ENCODE peak calls at places on chromosomes 3 and 15, in four cellular contexts. V is HepG2, L is K562, W is GM12878. G is an unnamed sample.
A peak's percentile ranks its signal among the peaks of the same experiment; 100 is the strongest.

GRCh38 chr15:74038707-74039655 is 43.4 kb downstream of the GOLGA6A start:
- DNase-seq in V (no peak), L (peak; percentile 43), W (no peak), G (no peak)

GRCh38 chr15:68447209-68447608 is 15.2 kb upstream of the ITGA11 start:
- DNase-seq in L (no peak), V (no peak), W (no peak), G (no peak)

GRCh38 chr3:49673131-49673714 is 928 bp upstream of the APEH start:
- DNase-seq in W (no peak), V (peak; percentile 45), L (no peak), G (peak; percentile 15)

GRCh38 chr15:92617197-92618037 is 38.2 kb downstream of the FAM174B start:
- DNase-seq in W (no peak), V (peak; percentile 82), L (peak; percentile 85), G (no peak)

GRCh38 chr15:81038975-81039607 is 38.4 kb downstream of the TLNRD1 start:
- DNase-seq in V (peak; percentile 10), W (no peak), L (no peak), G (no peak)

GRCh38 chr15:77568960-77569646 is 63.6 kb downstream of the LINGO1 start:
- DNase-seq in W (no peak), V (peak; percentile 71), L (peak; percentile 34), G (peak; percentile 42)

GRCh38 chr3:84487296-84487695 is 471.5 kb upstream of the CADM2 start:
- DNase-seq in W (no peak), L (no peak), V (no peak), G (no peak)

GRCh38 chr15:31346367-31347066 is 19.9 kb downstream of the KLF13 start:
- DNase-seq in V (no peak), L (no peak), W (no peak), G (no peak)

GRCh38 chr3:31634485-31634884 is 101.8 kb downstream of the STT3B start:
- DNase-seq in V (no peak), L (no peak), W (no peak), G (no peak)

GRCh38 chr3:69806735-69807438 is 67.6 kb downstream of the MITF start:
- DNase-seq in L (no peak), V (no peak), W (no peak), G (no peak)

GRCh38 chr15:95866698-95867440 is 463.6 kb upstream of the NR2F2 start:
- DNase-seq in L (no peak), W (no peak), V (no peak), G (no peak)

GRCh38 chr3:193148678-193149473 is 92.1 kb upstream of the PLAAT1 start:
- DNase-seq in L (peak; percentile 4), W (no peak), V (no peak), G (no peak)

GRCh38 chr3:4985330-4986174 is 6.3 kb downstream of the BHLHE40 start:
- DNase-seq in L (no peak), W (no peak), V (peak; percentile 83), G (no peak)

GRCh38 chr3:125212096-125212508 is 446 bp downstream of the SLC12A8 start:
- DNase-seq in L (no peak), V (no peak), W (no peak), G (no peak)

GRCh38 chr3:13705051-13705450 is 156.1 kb downstream of the FBLN2 start:
- DNase-seq in V (no peak), L (no peak), W (no peak), G (no peak)

GRCh38 chr15:75718326-75718725 is 5.7 kb upstream of the CSPG4 start:
- DNase-seq in L (no peak), V (no peak), W (no peak), G (no peak)

GRCh38 chr3:78314327-78314726 is 1274.4 kb downstream of the ROBO2 start:
- DNase-seq in W (no peak), L (no peak), V (no peak), G (no peak)

GRCh38 chr3:148366743-148367410 is 330.8 kb upstream of the AGTR1 start:
- DNase-seq in V (no peak), L (no peak), W (no peak), G (peak; percentile 7)

GRCh38 chr3:5198313-5198677 is 10.8 kb downstream of the EDEM1 start:
- DNase-seq in W (no peak), L (no peak), V (no peak), G (no peak)

GRCh38 chr3:24145981-24146822 is 201.1 kb downstream of the NR1D2 start:
- DNase-seq in L (no peak), W (no peak), V (no peak), G (no peak)

GRCh38 chr15:90013503-90013937 is 12.4 kb downstream of the ZNF710 start:
- DNase-seq in W (no peak), L (no peak), V (no peak), G (no peak)

GRCh38 chr15:61106886-61107285 is 122.2 kb downstream of the RORA start:
- DNase-seq in L (no peak), W (no peak), V (no peak), G (no peak)

GRCh38 chr15:36426696-36427095 is 152.7 kb upstream of the CDIN1 start:
- DNase-seq in V (no peak), W (no peak), L (no peak), G (no peak)

GRCh38 chr3:124206225-124206624 is 214.3 kb upstream of the ROPN1 start:
- DNase-seq in L (no peak), W (no peak), V (no peak), G (no peak)

GRCh38 chr3:124041553-124041952 is 49.6 kb upstream of the ROPN1 start:
- DNase-seq in W (no peak), V (no peak), L (no peak), G (no peak)

GRCh38 chr3:16350041-16350952 is 85.3 kb downstream of the OXNAD1 start:
- DNase-seq in W (no peak), V (no peak), L (no peak), G (no peak)

GRCh38 chr15:74123131-74123429 is 7.3 kb upstream of the ISLR2 start:
- DNase-seq in L (no peak), W (no peak), V (no peak), G (no peak)

GRCh38 chr3:139301183-139301582 is 42.6 kb upstream of the MRPS22 start:
- DNase-seq in L (no peak), V (peak; percentile 29), W (no peak), G (no peak)

GRCh38 chr15:63221346-63221745 is 31.9 kb downstream of the RAB8B start:
- DNase-seq in W (no peak), V (no peak), L (no peak), G (no peak)

GRCh38 chr3:149771652-149772271 is 19.5 kb upstream of the COMMD2 start:
- DNase-seq in V (peak; percentile 25), L (peak; percentile 57), W (no peak), G (peak; percentile 70)

GRCh38 chr15:41581110-41581509 is 22.1 kb downstream of the TYRO3 start:
- DNase-seq in V (no peak), L (peak; percentile 27), W (no peak), G (no peak)

GRCh38 chr3:182473191-182473710 is 320.1 kb upstream of the ATP11B start:
- DNase-seq in L (no peak), V (no peak), W (no peak), G (no peak)

GRCh38 chr3:138694287-138695007 is 85.9 kb downstream of the FAIM start:
- DNase-seq in V (no peak), W (no peak), L (no peak), G (no peak)

GRCh38 chr3:158098834-158099424 is 7.3 kb downstream of the SHOX2 start:
- DNase-seq in L (no peak), W (no peak), V (no peak), G (no peak)

GRCh38 chr15:80419546-80419945 is 15.4 kb downstream of the ARNT2 start:
- DNase-seq in L (no peak), V (no peak), W (no peak), G (no peak)

GRCh38 chr3:100994809-100995208 is 1.6 kb upstream of the ABI3BP start:
- DNase-seq in W (no peak), V (no peak), L (no peak), G (no peak)

GRCh38 chr3:133512416-133513089 is 60.9 kb upstream of the CDV3 start:
- DNase-seq in W (no peak), V (no peak), L (no peak), G (no peak)

GRCh38 chr3:55629432-55629831 is 142.3 kb upstream of the WNT5A start:
- DNase-seq in L (no peak), V (no peak), W (no peak), G (no peak)

GRCh38 chr3:102178817-102179216 is 256.0 kb upstream of the ZPLD1 start:
- DNase-seq in V (no peak), W (no peak), L (no peak), G (no peak)

DNA sequence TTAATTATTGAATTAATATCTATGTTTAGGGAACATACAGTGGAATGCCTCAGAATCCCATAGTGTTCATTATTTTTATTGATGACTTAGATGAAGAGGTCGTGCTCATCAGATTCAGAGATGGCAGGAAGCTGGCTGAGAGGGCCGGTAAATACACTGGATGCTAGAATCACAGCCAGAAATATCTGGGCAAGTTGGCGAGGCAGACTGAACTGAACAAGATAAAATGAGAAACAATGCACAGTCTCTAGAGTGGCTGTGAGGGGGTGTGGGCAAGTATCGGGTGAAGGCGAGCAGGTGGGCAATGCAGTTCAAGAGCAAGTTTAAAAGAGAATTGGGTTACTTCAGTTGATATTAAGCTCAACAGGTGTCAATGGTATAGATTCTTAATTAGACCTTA is 5.9 kb downstream of the DGKG start:
- DNase-seq in W (no peak), V (no peak), L (no peak), G (no peak)
- TF ChIP-seq TARDBP in W (no peak), V (no peak), L (no peak), G (no peak)

DNA sequence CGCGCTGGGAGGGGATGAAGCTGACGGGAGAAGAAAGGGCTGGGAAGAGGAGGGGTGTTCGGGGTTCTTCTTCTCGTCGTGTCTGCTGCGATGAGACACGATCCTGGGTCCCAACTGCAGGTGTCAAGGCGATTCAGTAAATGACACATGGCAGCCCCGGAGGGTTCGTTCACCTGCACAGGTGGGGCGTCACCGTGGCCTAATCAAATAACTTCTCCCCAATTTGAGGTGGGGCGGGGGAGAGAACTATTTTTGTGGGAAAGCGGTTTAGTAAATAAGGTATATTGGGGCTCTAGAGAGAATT is 561 bp upstream of the FAM81A start:
- DNase-seq in W (no peak), L (no peak), V (no peak), G (no peak)
- TF ChIP-seq TARDBP in W (no peak), L (no peak), V (no peak), G (no peak)

DNA sequence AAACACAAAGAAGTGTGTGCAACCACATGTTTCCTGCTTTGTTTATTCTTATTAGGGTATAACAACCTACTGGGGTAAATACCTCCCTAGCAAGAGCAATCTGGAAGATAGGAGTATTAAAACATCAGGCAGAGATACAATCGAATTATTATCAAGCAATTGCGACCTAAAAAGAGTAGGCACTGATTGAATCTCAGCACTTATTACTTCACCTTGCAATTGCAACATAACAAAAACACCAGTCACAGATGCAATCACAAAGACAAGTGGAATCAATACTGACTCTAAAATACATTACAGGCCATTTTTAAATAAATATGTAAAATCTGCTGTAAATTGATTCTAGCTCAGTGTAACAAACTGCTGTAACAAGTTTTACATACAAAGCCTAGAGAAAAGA is 94.5 kb upstream of the UBE2E2 start:
- DNase-seq in L (no peak), V (no peak), W (no peak), G (no peak)
- TF ChIP-seq TARDBP in L (no peak), V (no peak), W (no peak), G (no peak)

GRCh38 chr3:180564676-180565075 is 37.3 kb upstream of the TTC14 start:
- DNase-seq in L (no peak), W (no peak), V (no peak), G (no peak)

GRCh38 chr3:180563411-180563810 is 38.6 kb upstream of the TTC14 start:
- DNase-seq in W (no peak), L (no peak), V (no peak), G (no peak)
- TF ChIP-seq TARDBP in W (no peak), L (no peak), V (no peak), G (no peak)